ENCODE peak calls at places on chromosomes 6 and 20, in seven cellular contexts. One of them, this sample, is unnamed.

GRCh38 chr6:157233156-157233555 is 90.2 kb downstream of the TMEM242 start:
- DNase-seq in WTC11: no peak
- DNase-seq in HCT116: no peak
- DNase-seq in kidney tubule cell: no peak
- DNase-seq in RCC 7860: no peak
- DNase-seq in nephron progenitor cell: no peak
- DNase-seq in stimulated activated CD4-positive, alpha-beta T cell treated with anti-CD3 and anti-CD28 coated beads, Interleukin-12 subunit alpha, Interleukin-12 subunit beta, amount 100 ng/mL, for 48 hours: no peak
- DNase-seq in this sample: no peak

GRCh38 chr6:54244430-54244829 is 63.8 kb upstream of the TINAG start:
- DNase-seq in WTC11: no peak
- DNase-seq in HCT116: peak; percentile 23
- DNase-seq in kidney tubule cell: peak; percentile 35
- DNase-seq in RCC 7860: peak; percentile 37
- DNase-seq in nephron progenitor cell: no peak
- DNase-seq in stimulated activated CD4-positive, alpha-beta T cell treated with anti-CD3 and anti-CD28 coated beads, Interleukin-12 subunit alpha, Interleukin-12 subunit beta, amount 100 ng/mL, for 48 hours: no peak
- DNase-seq in this sample: peak; percentile 51

GRCh38 chr6:121597654-121598053 is 162.2 kb downstream of the GJA1 start:
- DNase-seq in WTC11: no peak
- DNase-seq in HCT116: no peak
- DNase-seq in kidney tubule cell: peak; percentile 63
- DNase-seq in RCC 7860: peak; percentile 16
- DNase-seq in nephron progenitor cell: no peak
- DNase-seq in stimulated activated CD4-positive, alpha-beta T cell treated with anti-CD3 and anti-CD28 coated beads, Interleukin-12 subunit alpha, Interleukin-12 subunit beta, amount 100 ng/mL, for 48 hours: no peak
- DNase-seq in this sample: no peak

GRCh38 chr6:136864676-136865075 is 42.3 kb downstream of the PEX7 start:
- DNase-seq in WTC11: no peak
- DNase-seq in HCT116: no peak
- DNase-seq in kidney tubule cell: no peak
- DNase-seq in RCC 7860: no peak
- DNase-seq in nephron progenitor cell: no peak
- DNase-seq in stimulated activated CD4-positive, alpha-beta T cell treated with anti-CD3 and anti-CD28 coated beads, Interleukin-12 subunit alpha, Interleukin-12 subunit beta, amount 100 ng/mL, for 48 hours: no peak
- DNase-seq in this sample: no peak

GRCh38 chr6:46347669-46348068 is 143.6 kb downstream of the RCAN2 start:
- DNase-seq in WTC11: no peak
- DNase-seq in HCT116: no peak
- DNase-seq in kidney tubule cell: peak; percentile 26
- DNase-seq in RCC 7860: no peak
- DNase-seq in nephron progenitor cell: no peak
- DNase-seq in stimulated activated CD4-positive, alpha-beta T cell treated with anti-CD3 and anti-CD28 coated beads, Interleukin-12 subunit alpha, Interleukin-12 subunit beta, amount 100 ng/mL, for 48 hours: no peak
- DNase-seq in this sample: no peak

GRCh38 chr6:83729871-83730270 is 21.0 kb upstream of the SNAP91 start:
- DNase-seq in WTC11: no peak
- DNase-seq in HCT116: no peak
- DNase-seq in kidney tubule cell: no peak
- DNase-seq in RCC 7860: no peak
- DNase-seq in nephron progenitor cell: no peak
- DNase-seq in stimulated activated CD4-positive, alpha-beta T cell treated with anti-CD3 and anti-CD28 coated beads, Interleukin-12 subunit alpha, Interleukin-12 subunit beta, amount 100 ng/mL, for 48 hours: no peak
- DNase-seq in this sample: no peak

GRCh38 chr20:43003318-43003928 is 186.3 kb downstream of the PTPRT start:
- DNase-seq in WTC11: no peak
- DNase-seq in HCT116: no peak
- DNase-seq in kidney tubule cell: no peak
- DNase-seq in RCC 7860: no peak
- DNase-seq in nephron progenitor cell: no peak
- DNase-seq in stimulated activated CD4-positive, alpha-beta T cell treated with anti-CD3 and anti-CD28 coated beads, Interleukin-12 subunit alpha, Interleukin-12 subunit beta, amount 100 ng/mL, for 48 hours: no peak
- DNase-seq in this sample: no peak

GRCh38 chr6:136035378-136036070 is 184.0 kb downstream of the PDE7B start:
- DNase-seq in WTC11: no peak
- DNase-seq in HCT116: no peak
- DNase-seq in kidney tubule cell: peak; percentile 56
- DNase-seq in RCC 7860: no peak
- DNase-seq in nephron progenitor cell: no peak
- DNase-seq in stimulated activated CD4-positive, alpha-beta T cell treated with anti-CD3 and anti-CD28 coated beads, Interleukin-12 subunit alpha, Interleukin-12 subunit beta, amount 100 ng/mL, for 48 hours: no peak
- DNase-seq in this sample: no peak

GRCh38 chr6:138007014-138007472 is 100.2 kb downstream of the PERP start:
- DNase-seq in WTC11: peak; percentile 71
- DNase-seq in HCT116: peak; percentile 45
- DNase-seq in kidney tubule cell: peak; percentile 72
- DNase-seq in RCC 7860: peak; percentile 19
- DNase-seq in nephron progenitor cell: peak; percentile 43
- DNase-seq in stimulated activated CD4-positive, alpha-beta T cell treated with anti-CD3 and anti-CD28 coated beads, Interleukin-12 subunit alpha, Interleukin-12 subunit beta, amount 100 ng/mL, for 48 hours: peak; percentile 35
- DNase-seq in this sample: peak; percentile 25

GRCh38 chr20:18718129-18718528 is 95.5 kb upstream of the SCP2D1 start:
- DNase-seq in WTC11: no peak
- DNase-seq in HCT116: no peak
- DNase-seq in kidney tubule cell: no peak
- DNase-seq in RCC 7860: no peak
- DNase-seq in nephron progenitor cell: no peak
- DNase-seq in stimulated activated CD4-positive, alpha-beta T cell treated with anti-CD3 and anti-CD28 coated beads, Interleukin-12 subunit alpha, Interleukin-12 subunit beta, amount 100 ng/mL, for 48 hours: no peak
- DNase-seq in this sample: no peak

GRCh38 chr20:1184638-1185315 is at the start of gene TMEM74B:
- DNase-seq in WTC11: peak; percentile 27
- DNase-seq in HCT116: no peak
- DNase-seq in kidney tubule cell: no peak
- DNase-seq in RCC 7860: no peak
- DNase-seq in nephron progenitor cell: no peak
- DNase-seq in stimulated activated CD4-positive, alpha-beta T cell treated with anti-CD3 and anti-CD28 coated beads, Interleukin-12 subunit alpha, Interleukin-12 subunit beta, amount 100 ng/mL, for 48 hours: no peak
- DNase-seq in this sample: no peak

GRCh38 chr6:21946298-21946783 is 350.5 kb downstream of the PRL start:
- DNase-seq in WTC11: no peak
- DNase-seq in HCT116: no peak
- DNase-seq in kidney tubule cell: peak; percentile 99
- DNase-seq in RCC 7860: peak; percentile 99
- DNase-seq in nephron progenitor cell: no peak
- DNase-seq in stimulated activated CD4-positive, alpha-beta T cell treated with anti-CD3 and anti-CD28 coated beads, Interleukin-12 subunit alpha, Interleukin-12 subunit beta, amount 100 ng/mL, for 48 hours: no peak
- DNase-seq in this sample: no peak

GRCh38 chr20:22582960-22583772 is 1.2 kb downstream of the FOXA2 start:
- DNase-seq in WTC11: peak; percentile 41
- DNase-seq in HCT116: no peak
- DNase-seq in kidney tubule cell: no peak
- DNase-seq in RCC 7860: no peak
- DNase-seq in nephron progenitor cell: peak; percentile 49
- DNase-seq in stimulated activated CD4-positive, alpha-beta T cell treated with anti-CD3 and anti-CD28 coated beads, Interleukin-12 subunit alpha, Interleukin-12 subunit beta, amount 100 ng/mL, for 48 hours: no peak
- DNase-seq in this sample: no peak

GRCh38 chr6:82908661-82909060 is 157.0 kb downstream of the UBE3D start:
- DNase-seq in WTC11: no peak
- DNase-seq in HCT116: no peak
- DNase-seq in kidney tubule cell: peak; percentile 78
- DNase-seq in RCC 7860: no peak
- DNase-seq in nephron progenitor cell: no peak
- DNase-seq in stimulated activated CD4-positive, alpha-beta T cell treated with anti-CD3 and anti-CD28 coated beads, Interleukin-12 subunit alpha, Interleukin-12 subunit beta, amount 100 ng/mL, for 48 hours: no peak
- DNase-seq in this sample: no peak

GRCh38 chr6:57262901-57263694 is 41.0 kb upstream of the RAB23 start:
- DNase-seq in WTC11: no peak
- DNase-seq in HCT116: no peak
- DNase-seq in kidney tubule cell: no peak
- DNase-seq in RCC 7860: no peak
- DNase-seq in nephron progenitor cell: no peak
- DNase-seq in stimulated activated CD4-positive, alpha-beta T cell treated with anti-CD3 and anti-CD28 coated beads, Interleukin-12 subunit alpha, Interleukin-12 subunit beta, amount 100 ng/mL, for 48 hours: no peak
- DNase-seq in this sample: no peak

GRCh38 chr20:25397827-25398226 is 7.2 kb upstream of the ABHD12 start:
- DNase-seq in WTC11: no peak
- DNase-seq in HCT116: no peak
- DNase-seq in kidney tubule cell: peak; percentile 37
- DNase-seq in RCC 7860: no peak
- DNase-seq in nephron progenitor cell: no peak
- DNase-seq in stimulated activated CD4-positive, alpha-beta T cell treated with anti-CD3 and anti-CD28 coated beads, Interleukin-12 subunit alpha, Interleukin-12 subunit beta, amount 100 ng/mL, for 48 hours: no peak
- DNase-seq in this sample: no peak

GRCh38 chr20:25540273-25540672 is 45.1 kb downstream of the NINL start:
- DNase-seq in WTC11: peak; percentile 52
- DNase-seq in HCT116: peak; percentile 16
- DNase-seq in kidney tubule cell: peak; percentile 62
- DNase-seq in RCC 7860: no peak
- DNase-seq in nephron progenitor cell: no peak
- DNase-seq in stimulated activated CD4-positive, alpha-beta T cell treated with anti-CD3 and anti-CD28 coated beads, Interleukin-12 subunit alpha, Interleukin-12 subunit beta, amount 100 ng/mL, for 48 hours: no peak
- DNase-seq in this sample: no peak

GRCh38 chr20:46811328-46812084 is 83.1 kb upstream of the EYA2 start:
- DNase-seq in WTC11: peak; percentile 24
- DNase-seq in HCT116: no peak
- DNase-seq in kidney tubule cell: no peak
- DNase-seq in RCC 7860: no peak
- DNase-seq in nephron progenitor cell: no peak
- DNase-seq in stimulated activated CD4-positive, alpha-beta T cell treated with anti-CD3 and anti-CD28 coated beads, Interleukin-12 subunit alpha, Interleukin-12 subunit beta, amount 100 ng/mL, for 48 hours: no peak
- DNase-seq in this sample: no peak

GRCh38 chr6:56843476-56844349 is 111.2 kb upstream of the BEND6 start:
- DNase-seq in WTC11: peak; percentile 81
- DNase-seq in HCT116: peak; percentile 78
- DNase-seq in kidney tubule cell: peak; percentile 91
- DNase-seq in RCC 7860: peak; percentile 69
- DNase-seq in nephron progenitor cell: peak; percentile 78
- DNase-seq in stimulated activated CD4-positive, alpha-beta T cell treated with anti-CD3 and anti-CD28 coated beads, Interleukin-12 subunit alpha, Interleukin-12 subunit beta, amount 100 ng/mL, for 48 hours: peak; percentile 8
- DNase-seq in this sample: peak; percentile 69

GRCh38 chr20:41467690-41468089 is 101.1 kb upstream of the EMILIN3 start:
- DNase-seq in WTC11: no peak
- DNase-seq in HCT116: no peak
- DNase-seq in kidney tubule cell: no peak
- DNase-seq in RCC 7860: no peak
- DNase-seq in nephron progenitor cell: no peak
- DNase-seq in stimulated activated CD4-positive, alpha-beta T cell treated with anti-CD3 and anti-CD28 coated beads, Interleukin-12 subunit alpha, Interleukin-12 subunit beta, amount 100 ng/mL, for 48 hours: no peak
- DNase-seq in this sample: no peak

GRCh38 chr6:5513393-5513792 is 252.1 kb downstream of the FARS2 start:
- DNase-seq in WTC11: no peak
- DNase-seq in HCT116: no peak
- DNase-seq in kidney tubule cell: no peak
- DNase-seq in RCC 7860: no peak
- DNase-seq in nephron progenitor cell: no peak
- DNase-seq in stimulated activated CD4-positive, alpha-beta T cell treated with anti-CD3 and anti-CD28 coated beads, Interleukin-12 subunit alpha, Interleukin-12 subunit beta, amount 100 ng/mL, for 48 hours: no peak
- DNase-seq in this sample: no peak

GRCh38 chr6:16494781-16495180 is 256.4 kb downstream of the GMPR start:
- DNase-seq in WTC11: no peak
- DNase-seq in HCT116: no peak
- DNase-seq in kidney tubule cell: peak; percentile 52
- DNase-seq in RCC 7860: no peak
- DNase-seq in nephron progenitor cell: no peak
- DNase-seq in stimulated activated CD4-positive, alpha-beta T cell treated with anti-CD3 and anti-CD28 coated beads, Interleukin-12 subunit alpha, Interleukin-12 subunit beta, amount 100 ng/mL, for 48 hours: no peak
- DNase-seq in this sample: no peak

GRCh38 chr20:8428988-8429387 is 296.9 kb downstream of the PLCB1 start:
- DNase-seq in WTC11: no peak
- DNase-seq in HCT116: no peak
- DNase-seq in kidney tubule cell: peak; percentile 11
- DNase-seq in RCC 7860: no peak
- DNase-seq in nephron progenitor cell: no peak
- DNase-seq in stimulated activated CD4-positive, alpha-beta T cell treated with anti-CD3 and anti-CD28 coated beads, Interleukin-12 subunit alpha, Interleukin-12 subunit beta, amount 100 ng/mL, for 48 hours: no peak
- DNase-seq in this sample: no peak